ENCODE peak calls at places on chromosomes 13 and 19, in seven cellular contexts. Z is RPMI7951; T is HuH-7.5; B is CD8-positive, alpha-beta memory T cell; W is upper lobe of right lung; L is GM06990; N is pulmonary artery endothelial cell. S is an unnamed sample.

GRCh38 chr19:6126335-6126974 is 9.0 kb upstream of the ACSBG2 start:
- DNase-seq in T (peak; percentile 36), W (no peak), Z (peak; percentile 73), L (peak; percentile 48), B (no peak), N (peak; percentile 40), S (peak; percentile 25)

GRCh38 chr19:5070390-5070789 is 101.5 kb downstream of the KDM4B start:
- DNase-seq in B (no peak), N (no peak), W (no peak), L (no peak), Z (no peak), T (no peak), S (no peak)

GRCh38 chr19:5949792-5950305 is 28.1 kb downstream of the RANBP3 start:
- DNase-seq in L (no peak), W (peak; percentile 89), B (peak; percentile 59), Z (no peak), N (no peak), T (no peak), S (no peak)

GRCh38 chr19:41302624-41303351 is 7.2 kb upstream of the CCDC97 start:
- DNase-seq in W (peak; percentile 69), L (peak; percentile 77), Z (no peak), T (no peak), N (no peak), B (peak; percentile 77), S (no peak)

GRCh38 chr19:49624967-49625910 is 14.7 kb downstream of the RRAS start:
- DNase-seq in B (no peak), T (no peak), L (no peak), W (no peak), Z (no peak), N (no peak), S (no peak)

GRCh38 chr13:66069570-66069969 is 1160.6 kb downstream of the PCDH9 start:
- DNase-seq in N (no peak), T (no peak), Z (no peak), L (no peak), B (no peak), W (no peak), S (no peak)

GRCh38 chr19:44570984-44571684 is 41.7 kb upstream of the CEACAM20 start:
- DNase-seq in B (peak; percentile 40), L (no peak), Z (peak; percentile 79), T (peak; percentile 57), W (no peak), N (peak; percentile 49), S (peak; percentile 58)

GRCh38 chr19:7067716-7068115 is 1.8 kb upstream of the ZNF557 start:
- DNase-seq in W (no peak), N (no peak), L (no peak), Z (no peak), T (no peak), B (no peak), S (no peak)

GRCh38 chr13:79451500-79451962 is 29.4 kb upstream of the NDFIP2 start:
- DNase-seq in T (no peak), W (no peak), N (peak; percentile 5), L (peak; percentile 55), Z (peak; percentile 92), B (peak; percentile 62), S (no peak)

GRCh38 chr13:51714663-51715168 is 89.2 kb downstream of the DHRS12 start:
- DNase-seq in T (no peak), B (no peak), N (no peak), L (peak; percentile 51), Z (peak; percentile 45), W (no peak), S (no peak)

GRCh38 chr13:110641055-110642015 is 26.0 kb downstream of the NAXD start:
- DNase-seq in W (no peak), N (no peak), L (no peak), T (no peak), Z (no peak), B (no peak), S (no peak)

GRCh38 chr13:95579303-95579702 is 26.8 kb downstream of the CLDN10 start:
- DNase-seq in Z (no peak), W (no peak), L (peak; percentile 41), B (no peak), N (no peak), T (no peak), S (no peak)

GRCh38 chr19:4557971-4558941 is 1.2 kb downstream of the SEMA6B start:
- DNase-seq in N (no peak), T (no peak), W (peak; percentile 70), L (no peak), B (peak; percentile 20), Z (no peak), S (no peak)

GRCh38 chr19:21130097-21130775 is 11.6 kb upstream of the ZNF431 start:
- DNase-seq in N (no peak), Z (no peak), B (no peak), T (no peak), W (no peak), L (no peak), S (no peak)

GRCh38 chr19:30605333-30605732 is 233.1 kb downstream of the ZNF536 start:
- DNase-seq in W (no peak), T (no peak), Z (no peak), L (no peak), B (no peak), N (no peak), S (no peak)

GRCh38 chr19:12773571-12773970 is 1.8 kb downstream of the HOOK2 start:
- DNase-seq in B (no peak), T (no peak), Z (peak; percentile 47), W (no peak), L (no peak), N (no peak), S (no peak)

GRCh38 chr13:30371649-30372265 is 50.5 kb upstream of the UBE2L5 start:
- DNase-seq in W (no peak), T (no peak), Z (peak; percentile 26), B (peak; percentile 88), L (peak; percentile 82), N (no peak), S (no peak)

GRCh38 chr19:5296457-5297271 is 43.9 kb downstream of the PTPRS start:
- DNase-seq in L (no peak), T (no peak), N (no peak), B (no peak), Z (no peak), W (no peak), S (no peak)

GRCh38 chr19:12065100-12065538 is 588 bp downstream of the ZNF844 start:
- DNase-seq in L (no peak), T (peak; percentile 27), N (no peak), W (no peak), B (peak; percentile 29), Z (peak; percentile 59), S (no peak)

GRCh38 chr13:35518337-35518736 is 41.8 kb upstream of the MAB21L1 start:
- DNase-seq in T (no peak), W (no peak), N (no peak), L (no peak), Z (peak; percentile 75), B (no peak), S (no peak)

GRCh38 chr13:72763411-72763810 is 18.3 kb downstream of the DIS3 start:
- DNase-seq in W (no peak), N (no peak), L (no peak), T (no peak), Z (no peak), B (no peak), S (no peak)

S was measured in NCI-H774.